ENCODE peak calls at places on chromosome 4, in six cellular contexts. Y is testis, Q is astrocyte of the cerebellum, W is MM.1S, R is AG09309, M is lower leg skin. K is an unnamed sample.

GRCh38 chr4:832536-832935 is 6.6 kb upstream of the CPLX1 start:
- DNase-seq in Y (no peak), Q (no peak), W (no peak), R (no peak), M (no peak), K (no peak)

GRCh38 chr4:136867465-136867864 is 664.8 kb downstream of the PCDH18 start:
- DNase-seq in Y (no peak), Q (no peak), W (no peak), R (no peak), M (no peak), K (no peak)

GRCh38 chr4:30721353-30722091 is 1.4 kb downstream of the PCDH7 start:
- DNase-seq in Y (no peak), Q (no peak), W (no peak), R (no peak), M (no peak), K (no peak)

GRCh38 chr4:85825937-85826678 is 351.2 kb downstream of the ARHGAP24 start:
- DNase-seq in Y (no peak), Q (peak), W (peak), R (peak), M (no peak), K (no peak)

GRCh38 chr4:168848977-168849687 is 160.9 kb downstream of the CBR4 start:
- DNase-seq in Y (no peak), Q (no peak), W (no peak), R (no peak), M (no peak), K (no peak)

GRCh38 chr4:88661724-88662123 is 35.9 kb downstream of the NAP1L5 start:
- DNase-seq in Y (no peak), Q (peak), W (no peak), R (peak), M (no peak), K (peak)

GRCh38 chr4:56389558-56389957 is 2.3 kb upstream of the AASDH start:
- DNase-seq in Y (no peak), Q (no peak), W (no peak), R (no peak), M (no peak), K (no peak)

GRCh38 chr4:1992468-1993168 is 16.2 kb downstream of the NELFA start:
- DNase-seq in Y (peak), Q (no peak), W (no peak), R (no peak), M (no peak), K (no peak)

GRCh38 chr4:20299515-20299914 is 47.8 kb downstream of the SLIT2 start:
- DNase-seq in Y (no peak), Q (peak), W (peak), R (no peak), M (no peak), K (no peak)

GRCh38 chr4:151933122-151933827 is 172.5 kb upstream of the GATB start:
- DNase-seq in Y (no peak), Q (no peak), W (no peak), R (no peak), M (no peak), K (no peak)

GRCh38 chr4:25861951-25862410 is 807 bp downstream of the SEL1L3 start:
- DNase-seq in Y (peak), Q (no peak), W (peak), R (no peak), M (no peak), K (no peak)

GRCh38 chr4:38226170-38226569 is 266.0 kb downstream of the PTTG2 start:
- DNase-seq in Y (no peak), Q (no peak), W (no peak), R (no peak), M (no peak), K (no peak)

GRCh38 chr4:53656421-53656981 is 65.2 kb upstream of the LNX1 start:
- DNase-seq in Y (peak), Q (no peak), W (no peak), R (peak), M (peak), K (no peak)

GRCh38 chr4:112386051-112386450 is 88.9 kb downstream of the ALPK1 start:
- DNase-seq in Y (no peak), Q (no peak), W (no peak), R (no peak), M (no peak), K (no peak)

GRCh38 chr4:40525811-40526598 is 103.7 kb downstream of the RBM47 start:
- DNase-seq in Y (peak), Q (peak), W (no peak), R (peak), M (peak), K (peak)

GRCh38 chr4:56049428-56050212 is 100.9 kb downstream of the CEP135 start:
- DNase-seq in Y (peak), Q (no peak), W (peak), R (no peak), M (no peak), K (no peak)

GRCh38 chr4:173834151-173834550 is 304.1 kb upstream of the HAND2 start:
- DNase-seq in Y (no peak), Q (no peak), W (no peak), R (no peak), M (no peak), K (no peak)
- TF ChIP-seq CTCF in Y (no peak), Q (no peak), W (no peak), R (no peak), M (no peak), K (no peak)

DNA sequence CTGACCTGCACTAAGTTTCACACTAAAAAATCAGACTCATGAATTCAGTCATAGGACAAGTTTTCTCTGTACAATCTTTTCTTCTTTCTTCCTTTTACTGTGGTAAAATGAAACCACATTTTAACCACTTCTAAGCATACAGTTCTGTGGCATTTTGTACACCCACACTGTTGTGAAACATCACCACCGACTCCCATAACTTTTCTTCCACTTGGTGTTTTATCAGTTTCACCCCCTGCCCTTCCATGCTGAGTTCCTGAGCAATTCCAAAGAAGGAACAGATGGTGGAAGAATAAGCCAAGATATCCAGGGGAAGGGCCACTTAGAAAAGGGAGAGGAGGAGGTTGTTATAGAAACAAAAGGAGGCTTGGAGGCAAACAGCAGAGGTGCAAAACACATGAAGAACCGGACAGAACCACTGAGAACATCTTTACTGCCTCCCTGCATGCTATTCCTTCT is 22.6 kb downstream of the SLC25A4 start:
- DNase-seq in Y (no peak), Q (peak), W (peak), R (peak), M (no peak), K (peak)
- TF ChIP-seq CTCF in Y (no peak), Q (no peak), W (no peak), R (peak), M (no peak), K (no peak)

DNA sequence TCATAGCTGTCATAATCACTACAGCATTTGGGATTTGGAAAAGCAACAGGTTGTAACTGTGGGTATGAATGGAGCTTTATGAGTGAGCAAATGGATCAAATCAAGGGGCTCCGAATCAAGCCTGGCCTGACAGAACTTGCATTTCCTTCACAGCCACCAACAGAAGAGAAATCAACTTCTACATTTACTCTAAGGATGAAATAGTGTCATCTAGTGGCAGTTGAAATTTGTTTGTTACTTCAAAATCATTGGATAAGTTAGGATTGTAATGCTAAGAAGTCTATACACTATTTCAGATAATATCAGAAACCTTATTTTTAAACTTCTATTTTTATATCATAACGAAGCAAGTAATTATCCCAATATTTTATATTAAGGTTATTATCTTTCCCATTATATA is 10.7 kb upstream of the WDR17 start:
- DNase-seq in Y (no peak), Q (no peak), W (peak), R (no peak), M (no peak), K (no peak)
- TF ChIP-seq CTCF in Y (no peak), Q (no peak), W (peak), R (peak), M (no peak), K (no peak)

GRCh38 chr4:102055805-102056204 is 265.3 kb downstream of the BANK1 start:
- DNase-seq in Y (no peak), Q (no peak), W (no peak), R (no peak), M (no peak), K (no peak)
- TF ChIP-seq CTCF in Y (no peak), Q (no peak), W (no peak), R (no peak), M (no peak), K (no peak)

GRCh38 chr4:162458051-162458450 is 294.3 kb upstream of the FSTL5 start:
- DNase-seq in Y (no peak), Q (no peak), W (no peak), R (no peak), M (no peak), K (no peak)

GRCh38 chr4:162456106-162456505 is 292.3 kb upstream of the FSTL5 start:
- DNase-seq in Y (no peak), Q (no peak), W (no peak), R (no peak), M (no peak), K (no peak)

GRCh38 chr4:162457071-162457865 is 293.5 kb upstream of the FSTL5 start:
- DNase-seq in Y (no peak), Q (no peak), W (no peak), R (no peak), M (no peak), K (no peak)

DNA sequence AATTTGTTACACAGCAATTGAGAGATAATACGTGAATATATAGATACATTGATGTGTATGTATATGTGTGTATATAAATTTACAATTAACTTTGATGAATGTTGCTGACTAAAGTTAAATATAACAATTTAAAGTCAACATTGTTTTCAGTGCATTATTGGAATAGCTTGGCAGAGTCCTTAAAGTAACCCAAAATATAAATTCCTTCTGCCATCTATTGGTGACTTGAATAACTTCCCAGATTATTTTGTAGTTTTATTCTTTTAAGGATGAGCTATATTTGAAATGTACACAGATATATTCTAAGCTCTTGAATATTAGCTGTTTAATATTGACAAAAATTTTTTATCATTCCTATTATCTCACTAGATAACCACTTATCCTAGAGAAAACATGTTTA is 298.2 kb upstream of the FSTL5 start:
- DNase-seq in Y (no peak), Q (no peak), W (peak), R (no peak), M (no peak), K (no peak)
- TF ChIP-seq CTCF in Y (no peak), Q (no peak), W (peak), R (no peak), M (no peak), K (no peak)

DNA sequence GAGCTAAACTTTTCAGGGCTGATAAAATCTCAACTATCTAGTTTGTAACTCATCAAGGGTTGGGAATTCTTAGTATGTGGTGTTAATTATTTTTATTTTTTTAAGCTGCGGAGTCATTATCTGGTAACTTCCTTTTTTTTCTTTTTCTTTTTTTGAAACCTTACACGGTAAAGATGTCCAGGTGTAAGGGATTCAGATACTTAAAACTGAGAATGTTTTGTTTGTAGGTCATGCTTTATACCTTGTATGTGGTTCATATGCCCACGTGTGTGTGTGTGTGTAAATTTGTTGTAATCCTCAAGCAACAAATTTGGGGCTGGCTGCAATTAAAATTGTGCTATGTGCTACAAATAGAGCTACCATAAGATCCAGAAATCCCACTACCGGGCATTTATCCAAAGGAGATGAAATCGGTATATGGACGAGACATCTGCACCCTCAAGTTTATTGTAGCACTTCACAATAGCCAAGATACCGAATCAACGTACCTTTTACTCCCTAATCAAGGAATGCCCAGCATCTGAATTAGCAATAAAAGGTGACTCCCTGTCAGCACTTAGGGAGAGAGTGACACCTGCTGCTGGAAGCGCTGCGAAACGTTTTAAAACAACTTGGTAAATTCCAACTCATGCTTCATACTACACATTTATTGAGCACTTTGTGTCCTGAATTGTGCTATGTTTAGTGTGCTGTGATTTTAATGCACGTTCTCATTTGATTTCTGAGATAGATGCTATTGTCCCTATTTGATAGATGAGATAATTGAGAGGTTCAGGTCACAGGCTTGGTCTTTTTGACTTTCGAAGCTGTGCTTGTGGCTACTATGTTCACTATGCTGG is 16.1 kb downstream of the MSMO1 start:
- DNase-seq in Y (no peak), Q (no peak), W (peak), R (no peak), M (no peak), K (no peak)
- TF ChIP-seq CTCF in Y (no peak), Q (peak), W (peak), R (peak), M (no peak), K (peak)

GRCh38 chr4:119087121-119087520 is 48.5 kb upstream of the MYOZ2 start:
- DNase-seq in Y (no peak), Q (no peak), W (no peak), R (no peak), M (no peak), K (no peak)
- TF ChIP-seq CTCF in Y (no peak), Q (no peak), W (no peak), R (peak), M (no peak), K (peak)

GRCh38 chr4:41832961-41833360 is 84.4 kb upstream of the PHOX2B start:
- DNase-seq in Y (no peak), Q (no peak), W (no peak), R (no peak), M (no peak), K (no peak)

GRCh38 chr4:41839945-41840854 is 91.7 kb upstream of the PHOX2B start:
- DNase-seq in Y (no peak), Q (no peak), W (no peak), R (no peak), M (no peak), K (no peak)

GRCh38 chr4:41835321-41835995 is 86.9 kb upstream of the PHOX2B start:
- DNase-seq in Y (no peak), Q (no peak), W (no peak), R (no peak), M (no peak), K (no peak)

GRCh38 chr4:41844327-41844726 is 90.9 kb upstream of the TMEM33 start:
- DNase-seq in Y (no peak), Q (no peak), W (no peak), R (no peak), M (no peak), K (no peak)

DNA sequence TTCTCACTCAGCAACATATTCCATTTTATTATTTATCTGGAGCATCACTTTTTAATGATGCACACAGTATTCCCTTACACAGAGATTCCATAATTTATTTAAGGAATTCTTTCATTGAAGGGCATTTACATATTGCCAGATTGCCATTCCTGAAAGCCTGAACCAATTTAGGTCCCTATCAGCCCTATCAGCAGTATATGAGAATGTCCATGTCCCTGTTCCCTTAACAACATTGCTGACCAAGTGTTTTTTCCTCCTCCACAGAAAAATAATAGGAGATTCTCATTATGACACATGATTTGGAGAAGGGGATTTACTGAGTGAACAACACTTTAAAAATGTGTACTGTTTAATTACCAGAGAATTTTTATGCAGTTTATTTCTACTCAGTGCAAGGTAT is 90.1 kb upstream of the PHOX2B start:
- DNase-seq in Y (no peak), Q (no peak), W (no peak), R (no peak), M (no peak), K (no peak)
- TF ChIP-seq CTCF in Y (no peak), Q (no peak), W (no peak), R (no peak), M (no peak), K (no peak)